ENCODE peak calls at places on chromosomes 4 and X, in eight cellular contexts. One of them, this sample, is unnamed.

GRCh38 chr4:85402371-85402770 is 72.6 kb upstream of the ARHGAP24 start:
- DNase-seq in Right ventricle myocardium superior: no peak
- DNase-seq in cardiac fibroblast: peak
- DNase-seq in C1 segment of cervical spinal cord: no peak
- DNase-seq in stimulated activated CD4-positive, alpha-beta T cell treated with anti-CD3 and anti-CD28 coated beads, Interleukin-4, amount 100 ng/mL, for 48 hours: no peak
- DNase-seq in CD4-positive, alpha-beta T cell: no peak
- DNase-seq in memory B cell: no peak
- DNase-seq in activated T-cell treated with anti-CD3 and anti-CD28 coated beads, Interleukin-2, amount 50 U/mL, for 1 hour: no peak
- DNase-seq in this sample: peak

GRCh38 chr4:26342328-26343040 is 21.7 kb downstream of the RBPJ start:
- DNase-seq in Right ventricle myocardium superior: no peak
- DNase-seq in cardiac fibroblast: peak
- DNase-seq in activated T-cell treated with anti-CD3 and anti-CD28 coated beads, Interleukin-2, amount 50 U/mL, for 1 hour: no peak
- DNase-seq in CD4-positive, alpha-beta T cell: no peak
- DNase-seq in memory B cell: no peak
- DNase-seq in C1 segment of cervical spinal cord: no peak
- DNase-seq in stimulated activated CD4-positive, alpha-beta T cell treated with anti-CD3 and anti-CD28 coated beads, Interleukin-4, amount 100 ng/mL, for 48 hours: no peak
- DNase-seq in this sample: peak

GRCh38 chr4:5993876-5994811 is 24.1 kb downstream of the C4orf50 start:
- DNase-seq in cardiac fibroblast: no peak
- DNase-seq in memory B cell: no peak
- DNase-seq in Right ventricle myocardium superior: no peak
- DNase-seq in C1 segment of cervical spinal cord: no peak
- DNase-seq in activated T-cell treated with anti-CD3 and anti-CD28 coated beads, Interleukin-2, amount 50 U/mL, for 1 hour: no peak
- DNase-seq in stimulated activated CD4-positive, alpha-beta T cell treated with anti-CD3 and anti-CD28 coated beads, Interleukin-4, amount 100 ng/mL, for 48 hours: no peak
- DNase-seq in CD4-positive, alpha-beta T cell: no peak
- DNase-seq in this sample: no peak

GRCh38 chrX:37638047-37638446 is 47.5 kb upstream of the XK start:
- DNase-seq in stimulated activated CD4-positive, alpha-beta T cell treated with anti-CD3 and anti-CD28 coated beads, Interleukin-4, amount 100 ng/mL, for 48 hours: no peak
- DNase-seq in CD4-positive, alpha-beta T cell: no peak
- DNase-seq in cardiac fibroblast: no peak
- DNase-seq in C1 segment of cervical spinal cord: no peak
- DNase-seq in activated T-cell treated with anti-CD3 and anti-CD28 coated beads, Interleukin-2, amount 50 U/mL, for 1 hour: no peak
- DNase-seq in memory B cell: no peak
- DNase-seq in Right ventricle myocardium superior: no peak
- DNase-seq in this sample: no peak

GRCh38 chrX:1385251-1385794 is 6.6 kb downstream of the SLC25A6 start:
- DNase-seq in C1 segment of cervical spinal cord: no peak
- DNase-seq in CD4-positive, alpha-beta T cell: no peak
- DNase-seq in activated T-cell treated with anti-CD3 and anti-CD28 coated beads, Interleukin-2, amount 50 U/mL, for 1 hour: no peak
- DNase-seq in cardiac fibroblast: no peak
- DNase-seq in memory B cell: no peak
- DNase-seq in Right ventricle myocardium superior: no peak
- DNase-seq in stimulated activated CD4-positive, alpha-beta T cell treated with anti-CD3 and anti-CD28 coated beads, Interleukin-4, amount 100 ng/mL, for 48 hours: no peak
- DNase-seq in this sample: no peak

GRCh38 chrX:113929004-113929403 is 654.9 kb upstream of the HTR2C start:
- DNase-seq in C1 segment of cervical spinal cord: no peak
- DNase-seq in CD4-positive, alpha-beta T cell: no peak
- DNase-seq in Right ventricle myocardium superior: no peak
- DNase-seq in cardiac fibroblast: peak
- DNase-seq in stimulated activated CD4-positive, alpha-beta T cell treated with anti-CD3 and anti-CD28 coated beads, Interleukin-4, amount 100 ng/mL, for 48 hours: no peak
- DNase-seq in memory B cell: no peak
- DNase-seq in activated T-cell treated with anti-CD3 and anti-CD28 coated beads, Interleukin-2, amount 50 U/mL, for 1 hour: no peak
- DNase-seq in this sample: peak

GRCh38 chr4:2905544-2905943 is 57.7 kb downstream of the NOP14 start:
- DNase-seq in CD4-positive, alpha-beta T cell: no peak
- DNase-seq in Right ventricle myocardium superior: no peak
- DNase-seq in C1 segment of cervical spinal cord: no peak
- DNase-seq in stimulated activated CD4-positive, alpha-beta T cell treated with anti-CD3 and anti-CD28 coated beads, Interleukin-4, amount 100 ng/mL, for 48 hours: no peak
- DNase-seq in activated T-cell treated with anti-CD3 and anti-CD28 coated beads, Interleukin-2, amount 50 U/mL, for 1 hour: no peak
- DNase-seq in cardiac fibroblast: no peak
- DNase-seq in memory B cell: no peak
- DNase-seq in this sample: no peak

GRCh38 chrX:49204709-49205108 is 4.7 kb upstream of the SYP start:
- DNase-seq in C1 segment of cervical spinal cord: no peak
- DNase-seq in CD4-positive, alpha-beta T cell: no peak
- DNase-seq in activated T-cell treated with anti-CD3 and anti-CD28 coated beads, Interleukin-2, amount 50 U/mL, for 1 hour: no peak
- DNase-seq in Right ventricle myocardium superior: no peak
- DNase-seq in stimulated activated CD4-positive, alpha-beta T cell treated with anti-CD3 and anti-CD28 coated beads, Interleukin-4, amount 100 ng/mL, for 48 hours: no peak
- DNase-seq in cardiac fibroblast: no peak
- DNase-seq in memory B cell: no peak
- DNase-seq in this sample: no peak

GRCh38 chr4:3338321-3338838 is 45.6 kb downstream of the RGS12 start:
- DNase-seq in C1 segment of cervical spinal cord: no peak
- DNase-seq in CD4-positive, alpha-beta T cell: no peak
- DNase-seq in cardiac fibroblast: no peak
- DNase-seq in stimulated activated CD4-positive, alpha-beta T cell treated with anti-CD3 and anti-CD28 coated beads, Interleukin-4, amount 100 ng/mL, for 48 hours: no peak
- DNase-seq in memory B cell: peak
- DNase-seq in Right ventricle myocardium superior: peak
- DNase-seq in activated T-cell treated with anti-CD3 and anti-CD28 coated beads, Interleukin-2, amount 50 U/mL, for 1 hour: no peak
- DNase-seq in this sample: no peak

GRCh38 chr4:168021666-168022065 is 70.7 kb upstream of the ANXA10 start:
- DNase-seq in memory B cell: no peak
- DNase-seq in C1 segment of cervical spinal cord: no peak
- DNase-seq in CD4-positive, alpha-beta T cell: no peak
- DNase-seq in cardiac fibroblast: peak
- DNase-seq in Right ventricle myocardium superior: no peak
- DNase-seq in stimulated activated CD4-positive, alpha-beta T cell treated with anti-CD3 and anti-CD28 coated beads, Interleukin-4, amount 100 ng/mL, for 48 hours: no peak
- DNase-seq in activated T-cell treated with anti-CD3 and anti-CD28 coated beads, Interleukin-2, amount 50 U/mL, for 1 hour: no peak
- DNase-seq in this sample: no peak

GRCh38 chr4:59608466-59608865 is 1591.7 kb upstream of the ADGRL3 start:
- DNase-seq in stimulated activated CD4-positive, alpha-beta T cell treated with anti-CD3 and anti-CD28 coated beads, Interleukin-4, amount 100 ng/mL, for 48 hours: no peak
- DNase-seq in C1 segment of cervical spinal cord: no peak
- DNase-seq in CD4-positive, alpha-beta T cell: no peak
- DNase-seq in memory B cell: no peak
- DNase-seq in cardiac fibroblast: no peak
- DNase-seq in Right ventricle myocardium superior: no peak
- DNase-seq in activated T-cell treated with anti-CD3 and anti-CD28 coated beads, Interleukin-2, amount 50 U/mL, for 1 hour: no peak
- DNase-seq in this sample: no peak

GRCh38 chr4:11507920-11508319 is 79.2 kb upstream of the HS3ST1 start:
- DNase-seq in activated T-cell treated with anti-CD3 and anti-CD28 coated beads, Interleukin-2, amount 50 U/mL, for 1 hour: no peak
- DNase-seq in cardiac fibroblast: peak
- DNase-seq in stimulated activated CD4-positive, alpha-beta T cell treated with anti-CD3 and anti-CD28 coated beads, Interleukin-4, amount 100 ng/mL, for 48 hours: no peak
- DNase-seq in CD4-positive, alpha-beta T cell: no peak
- DNase-seq in C1 segment of cervical spinal cord: no peak
- DNase-seq in memory B cell: no peak
- DNase-seq in Right ventricle myocardium superior: no peak
- DNase-seq in this sample: no peak

GRCh38 chr4:155079866-155080265 is 128.6 kb upstream of the NPY2R start:
- DNase-seq in memory B cell: no peak
- DNase-seq in activated T-cell treated with anti-CD3 and anti-CD28 coated beads, Interleukin-2, amount 50 U/mL, for 1 hour: no peak
- DNase-seq in CD4-positive, alpha-beta T cell: no peak
- DNase-seq in cardiac fibroblast: peak
- DNase-seq in stimulated activated CD4-positive, alpha-beta T cell treated with anti-CD3 and anti-CD28 coated beads, Interleukin-4, amount 100 ng/mL, for 48 hours: no peak
- DNase-seq in C1 segment of cervical spinal cord: no peak
- DNase-seq in Right ventricle myocardium superior: no peak
- DNase-seq in this sample: peak

GRCh38 chrX:150763303-150763797 is 70.2 kb downstream of the MTMR1 start:
- DNase-seq in C1 segment of cervical spinal cord: no peak
- DNase-seq in stimulated activated CD4-positive, alpha-beta T cell treated with anti-CD3 and anti-CD28 coated beads, Interleukin-4, amount 100 ng/mL, for 48 hours: no peak
- DNase-seq in cardiac fibroblast: no peak
- DNase-seq in Right ventricle myocardium superior: no peak
- DNase-seq in CD4-positive, alpha-beta T cell: no peak
- DNase-seq in memory B cell: no peak
- DNase-seq in activated T-cell treated with anti-CD3 and anti-CD28 coated beads, Interleukin-2, amount 50 U/mL, for 1 hour: no peak
- DNase-seq in this sample: no peak

GRCh38 chr4:56681158-56681848 is at the start of gene HOPX:
- DNase-seq in C1 segment of cervical spinal cord: no peak
- DNase-seq in activated T-cell treated with anti-CD3 and anti-CD28 coated beads, Interleukin-2, amount 50 U/mL, for 1 hour: peak
- DNase-seq in memory B cell: no peak
- DNase-seq in cardiac fibroblast: peak
- DNase-seq in stimulated activated CD4-positive, alpha-beta T cell treated with anti-CD3 and anti-CD28 coated beads, Interleukin-4, amount 100 ng/mL, for 48 hours: peak
- DNase-seq in Right ventricle myocardium superior: peak
- DNase-seq in CD4-positive, alpha-beta T cell: peak
- DNase-seq in this sample: no peak

GRCh38 chr4:83381173-83381572 is 46.5 kb upstream of the HPSE start:
- DNase-seq in CD4-positive, alpha-beta T cell: no peak
- DNase-seq in C1 segment of cervical spinal cord: no peak
- DNase-seq in stimulated activated CD4-positive, alpha-beta T cell treated with anti-CD3 and anti-CD28 coated beads, Interleukin-4, amount 100 ng/mL, for 48 hours: no peak
- DNase-seq in memory B cell: no peak
- DNase-seq in activated T-cell treated with anti-CD3 and anti-CD28 coated beads, Interleukin-2, amount 50 U/mL, for 1 hour: no peak
- DNase-seq in Right ventricle myocardium superior: no peak
- DNase-seq in cardiac fibroblast: no peak
- DNase-seq in this sample: no peak

GRCh38 chrX:72254835-72255234 is 16.0 kb upstream of the ERCC6L start:
- DNase-seq in memory B cell: no peak
- DNase-seq in CD4-positive, alpha-beta T cell: no peak
- DNase-seq in activated T-cell treated with anti-CD3 and anti-CD28 coated beads, Interleukin-2, amount 50 U/mL, for 1 hour: no peak
- DNase-seq in stimulated activated CD4-positive, alpha-beta T cell treated with anti-CD3 and anti-CD28 coated beads, Interleukin-4, amount 100 ng/mL, for 48 hours: no peak
- DNase-seq in Right ventricle myocardium superior: no peak
- DNase-seq in C1 segment of cervical spinal cord: no peak
- DNase-seq in cardiac fibroblast: no peak
- DNase-seq in this sample: no peak

GRCh38 chr4:119512398-119512797 is 116.2 kb downstream of the PDE5A start:
- DNase-seq in C1 segment of cervical spinal cord: no peak
- DNase-seq in stimulated activated CD4-positive, alpha-beta T cell treated with anti-CD3 and anti-CD28 coated beads, Interleukin-4, amount 100 ng/mL, for 48 hours: no peak
- DNase-seq in CD4-positive, alpha-beta T cell: no peak
- DNase-seq in Right ventricle myocardium superior: no peak
- DNase-seq in memory B cell: no peak
- DNase-seq in cardiac fibroblast: no peak
- DNase-seq in activated T-cell treated with anti-CD3 and anti-CD28 coated beads, Interleukin-2, amount 50 U/mL, for 1 hour: no peak
- DNase-seq in this sample: no peak

GRCh38 chr4:17027495-17027894 is 129.1 kb upstream of the LDB2 start:
- DNase-seq in Right ventricle myocardium superior: no peak
- DNase-seq in memory B cell: no peak
- DNase-seq in cardiac fibroblast: peak
- DNase-seq in activated T-cell treated with anti-CD3 and anti-CD28 coated beads, Interleukin-2, amount 50 U/mL, for 1 hour: no peak
- DNase-seq in stimulated activated CD4-positive, alpha-beta T cell treated with anti-CD3 and anti-CD28 coated beads, Interleukin-4, amount 100 ng/mL, for 48 hours: no peak
- DNase-seq in CD4-positive, alpha-beta T cell: no peak
- DNase-seq in C1 segment of cervical spinal cord: no peak
- DNase-seq in this sample: peak

GRCh38 chrX:14243823-14244222 is 214.1 kb upstream of the GEMIN8 start:
- DNase-seq in activated T-cell treated with anti-CD3 and anti-CD28 coated beads, Interleukin-2, amount 50 U/mL, for 1 hour: no peak
- DNase-seq in stimulated activated CD4-positive, alpha-beta T cell treated with anti-CD3 and anti-CD28 coated beads, Interleukin-4, amount 100 ng/mL, for 48 hours: no peak
- DNase-seq in cardiac fibroblast: no peak
- DNase-seq in CD4-positive, alpha-beta T cell: no peak
- DNase-seq in memory B cell: no peak
- DNase-seq in Right ventricle myocardium superior: no peak
- DNase-seq in C1 segment of cervical spinal cord: no peak
- DNase-seq in this sample: no peak

GRCh38 chr4:146334862-146335449 is 120.6 kb downstream of the REELD1 start:
- DNase-seq in Right ventricle myocardium superior: no peak
- DNase-seq in memory B cell: no peak
- DNase-seq in CD4-positive, alpha-beta T cell: no peak
- DNase-seq in stimulated activated CD4-positive, alpha-beta T cell treated with anti-CD3 and anti-CD28 coated beads, Interleukin-4, amount 100 ng/mL, for 48 hours: no peak
- DNase-seq in activated T-cell treated with anti-CD3 and anti-CD28 coated beads, Interleukin-2, amount 50 U/mL, for 1 hour: no peak
- DNase-seq in cardiac fibroblast: no peak
- DNase-seq in C1 segment of cervical spinal cord: no peak
- DNase-seq in this sample: no peak

GRCh38 chr4:34720563-34720962 is 1523.8 kb downstream of the ARAP2 start:
- DNase-seq in memory B cell: no peak
- DNase-seq in stimulated activated CD4-positive, alpha-beta T cell treated with anti-CD3 and anti-CD28 coated beads, Interleukin-4, amount 100 ng/mL, for 48 hours: no peak
- DNase-seq in Right ventricle myocardium superior: no peak
- DNase-seq in activated T-cell treated with anti-CD3 and anti-CD28 coated beads, Interleukin-2, amount 50 U/mL, for 1 hour: no peak
- DNase-seq in cardiac fibroblast: peak
- DNase-seq in CD4-positive, alpha-beta T cell: no peak
- DNase-seq in C1 segment of cervical spinal cord: no peak
- DNase-seq in this sample: peak

GRCh38 chr4:107519057-107519456 is 201.0 kb downstream of the PAPSS1 start:
- DNase-seq in C1 segment of cervical spinal cord: no peak
- DNase-seq in memory B cell: no peak
- DNase-seq in Right ventricle myocardium superior: no peak
- DNase-seq in cardiac fibroblast: peak
- DNase-seq in CD4-positive, alpha-beta T cell: no peak
- DNase-seq in activated T-cell treated with anti-CD3 and anti-CD28 coated beads, Interleukin-2, amount 50 U/mL, for 1 hour: no peak
- DNase-seq in stimulated activated CD4-positive, alpha-beta T cell treated with anti-CD3 and anti-CD28 coated beads, Interleukin-4, amount 100 ng/mL, for 48 hours: no peak
- DNase-seq in this sample: peak

GRCh38 chr4:37562592-37562991 is 123.6 kb downstream of the RELL1 start:
- DNase-seq in activated T-cell treated with anti-CD3 and anti-CD28 coated beads, Interleukin-2, amount 50 U/mL, for 1 hour: no peak
- DNase-seq in CD4-positive, alpha-beta T cell: no peak
- DNase-seq in memory B cell: no peak
- DNase-seq in Right ventricle myocardium superior: no peak
- DNase-seq in C1 segment of cervical spinal cord: no peak
- DNase-seq in cardiac fibroblast: no peak
- DNase-seq in stimulated activated CD4-positive, alpha-beta T cell treated with anti-CD3 and anti-CD28 coated beads, Interleukin-4, amount 100 ng/mL, for 48 hours: no peak
- DNase-seq in this sample: peak

GRCh38 chr4:96639932-96640331 is 800.0 kb downstream of the PDHA2 start:
- DNase-seq in memory B cell: no peak
- DNase-seq in C1 segment of cervical spinal cord: no peak
- DNase-seq in cardiac fibroblast: no peak
- DNase-seq in CD4-positive, alpha-beta T cell: no peak
- DNase-seq in Right ventricle myocardium superior: no peak
- DNase-seq in activated T-cell treated with anti-CD3 and anti-CD28 coated beads, Interleukin-2, amount 50 U/mL, for 1 hour: no peak
- DNase-seq in stimulated activated CD4-positive, alpha-beta T cell treated with anti-CD3 and anti-CD28 coated beads, Interleukin-4, amount 100 ng/mL, for 48 hours: no peak
- DNase-seq in this sample: no peak

GRCh38 chrX:50680990-50681389 is 133.0 kb downstream of the SHROOM4 start:
- DNase-seq in C1 segment of cervical spinal cord: no peak
- DNase-seq in cardiac fibroblast: peak
- DNase-seq in activated T-cell treated with anti-CD3 and anti-CD28 coated beads, Interleukin-2, amount 50 U/mL, for 1 hour: no peak
- DNase-seq in stimulated activated CD4-positive, alpha-beta T cell treated with anti-CD3 and anti-CD28 coated beads, Interleukin-4, amount 100 ng/mL, for 48 hours: no peak
- DNase-seq in memory B cell: no peak
- DNase-seq in Right ventricle myocardium superior: no peak
- DNase-seq in CD4-positive, alpha-beta T cell: no peak
- DNase-seq in this sample: no peak

GRCh38 chr4:2930135-2930805 is 32.9 kb downstream of the NOP14 start:
- DNase-seq in activated T-cell treated with anti-CD3 and anti-CD28 coated beads, Interleukin-2, amount 50 U/mL, for 1 hour: peak
- DNase-seq in Right ventricle myocardium superior: no peak
- DNase-seq in CD4-positive, alpha-beta T cell: no peak
- DNase-seq in memory B cell: no peak
- DNase-seq in stimulated activated CD4-positive, alpha-beta T cell treated with anti-CD3 and anti-CD28 coated beads, Interleukin-4, amount 100 ng/mL, for 48 hours: no peak
- DNase-seq in C1 segment of cervical spinal cord: no peak
- DNase-seq in cardiac fibroblast: no peak
- DNase-seq in this sample: no peak

GRCh38 chr4:147732516-147733193 is 767 bp downstream of the ARHGAP10 start:
- DNase-seq in CD4-positive, alpha-beta T cell: no peak
- DNase-seq in Right ventricle myocardium superior: peak
- DNase-seq in activated T-cell treated with anti-CD3 and anti-CD28 coated beads, Interleukin-2, amount 50 U/mL, for 1 hour: peak
- DNase-seq in memory B cell: no peak
- DNase-seq in stimulated activated CD4-positive, alpha-beta T cell treated with anti-CD3 and anti-CD28 coated beads, Interleukin-4, amount 100 ng/mL, for 48 hours: no peak
- DNase-seq in C1 segment of cervical spinal cord: no peak
- DNase-seq in cardiac fibroblast: peak
- DNase-seq in this sample: no peak

GRCh38 chr4:107453987-107454386 is 266.0 kb downstream of the PAPSS1 start:
- DNase-seq in stimulated activated CD4-positive, alpha-beta T cell treated with anti-CD3 and anti-CD28 coated beads, Interleukin-4, amount 100 ng/mL, for 48 hours: no peak
- DNase-seq in cardiac fibroblast: peak
- DNase-seq in activated T-cell treated with anti-CD3 and anti-CD28 coated beads, Interleukin-2, amount 50 U/mL, for 1 hour: no peak
- DNase-seq in memory B cell: no peak
- DNase-seq in Right ventricle myocardium superior: no peak
- DNase-seq in CD4-positive, alpha-beta T cell: no peak
- DNase-seq in C1 segment of cervical spinal cord: no peak
- DNase-seq in this sample: no peak

GRCh38 chrX:21943460-21944135 is 3.1 kb downstream of the SMS start:
- DNase-seq in activated T-cell treated with anti-CD3 and anti-CD28 coated beads, Interleukin-2, amount 50 U/mL, for 1 hour: no peak
- DNase-seq in cardiac fibroblast: peak
- DNase-seq in C1 segment of cervical spinal cord: no peak
- DNase-seq in CD4-positive, alpha-beta T cell: no peak
- DNase-seq in stimulated activated CD4-positive, alpha-beta T cell treated with anti-CD3 and anti-CD28 coated beads, Interleukin-4, amount 100 ng/mL, for 48 hours: no peak
- DNase-seq in memory B cell: no peak
- DNase-seq in Right ventricle myocardium superior: no peak
- DNase-seq in this sample: peak

GRCh38 chr4:73539386-73539785 is 57.8 kb downstream of the AFM start:
- DNase-seq in Right ventricle myocardium superior: no peak
- DNase-seq in memory B cell: no peak
- DNase-seq in stimulated activated CD4-positive, alpha-beta T cell treated with anti-CD3 and anti-CD28 coated beads, Interleukin-4, amount 100 ng/mL, for 48 hours: no peak
- DNase-seq in CD4-positive, alpha-beta T cell: no peak
- DNase-seq in cardiac fibroblast: no peak
- DNase-seq in activated T-cell treated with anti-CD3 and anti-CD28 coated beads, Interleukin-2, amount 50 U/mL, for 1 hour: no peak
- DNase-seq in C1 segment of cervical spinal cord: no peak
- DNase-seq in this sample: no peak

GRCh38 chr4:136316961-136317360 is 1215.3 kb downstream of the PCDH18 start:
- DNase-seq in CD4-positive, alpha-beta T cell: no peak
- DNase-seq in Right ventricle myocardium superior: no peak
- DNase-seq in memory B cell: no peak
- DNase-seq in stimulated activated CD4-positive, alpha-beta T cell treated with anti-CD3 and anti-CD28 coated beads, Interleukin-4, amount 100 ng/mL, for 48 hours: no peak
- DNase-seq in C1 segment of cervical spinal cord: no peak
- DNase-seq in cardiac fibroblast: no peak
- DNase-seq in activated T-cell treated with anti-CD3 and anti-CD28 coated beads, Interleukin-2, amount 50 U/mL, for 1 hour: no peak
- DNase-seq in this sample: no peak

GRCh38 chrX:104370089-104370488 is 115.4 kb upstream of the ESX1 start:
- DNase-seq in CD4-positive, alpha-beta T cell: no peak
- DNase-seq in memory B cell: no peak
- DNase-seq in cardiac fibroblast: peak
- DNase-seq in stimulated activated CD4-positive, alpha-beta T cell treated with anti-CD3 and anti-CD28 coated beads, Interleukin-4, amount 100 ng/mL, for 48 hours: no peak
- DNase-seq in Right ventricle myocardium superior: no peak
- DNase-seq in activated T-cell treated with anti-CD3 and anti-CD28 coated beads, Interleukin-2, amount 50 U/mL, for 1 hour: no peak
- DNase-seq in C1 segment of cervical spinal cord: no peak
- DNase-seq in this sample: no peak

GRCh38 chr4:5469151-5469775 is 239.1 kb downstream of the EVC2 start:
- DNase-seq in activated T-cell treated with anti-CD3 and anti-CD28 coated beads, Interleukin-2, amount 50 U/mL, for 1 hour: no peak
- DNase-seq in cardiac fibroblast: no peak
- DNase-seq in C1 segment of cervical spinal cord: no peak
- DNase-seq in CD4-positive, alpha-beta T cell: no peak
- DNase-seq in Right ventricle myocardium superior: no peak
- DNase-seq in stimulated activated CD4-positive, alpha-beta T cell treated with anti-CD3 and anti-CD28 coated beads, Interleukin-4, amount 100 ng/mL, for 48 hours: no peak
- DNase-seq in memory B cell: no peak
- DNase-seq in this sample: no peak

This sample was measured in HCEC 1CT.